ENCODE peak calls at places on chromosome 15, in seven cellular contexts. P is activated naive CD4-positive, alpha-beta T cell; S is NCI-H460; J is natural killer cell; L is COLO829; I is HFF-Myc; A is Karpas-422. F is an unnamed sample.

GRCh38 chr15:76162050-76162425 is 102.3 kb downstream of the TMEM266 start:
- DNase-seq in P (no peak), S (no peak), J (no peak), L (no peak), I (no peak), A (no peak), F (no peak)

GRCh38 chr15:94080416-94080815 is 150.9 kb upstream of the MCTP2 start:
- DNase-seq in J (no peak), I (peak), S (no peak), P (no peak), A (no peak), L (no peak), F (peak)

GRCh38 chr15:59522988-59523461 is 85.0 kb downstream of the FAM81A start:
- DNase-seq in S (no peak), J (no peak), L (no peak), A (no peak), P (peak), I (no peak), F (no peak)

GRCh38 chr15:76274821-76275220 is 36.4 kb downstream of the ETFA start:
- DNase-seq in P (no peak), A (no peak), S (no peak), J (no peak), L (no peak), I (no peak), F (no peak)

GRCh38 chr15:44536298-44536961 is 517 bp upstream of the EIF3J start:
- DNase-seq in L (peak), I (peak), A (no peak), S (peak), J (no peak), P (no peak), F (peak)

GRCh38 chr15:62497356-62497755 is 332.3 kb upstream of the C2CD4B start:
- DNase-seq in J (no peak), L (no peak), P (no peak), S (no peak), A (no peak), I (no peak), F (no peak)

GRCh38 chr15:94306700-94307650 is 75.6 kb downstream of the MCTP2 start:
- DNase-seq in S (no peak), P (no peak), I (no peak), L (peak), J (peak), A (peak), F (no peak)

GRCh38 chr15:71278989-71279756 is 163.9 kb downstream of the THSD4 start:
- DNase-seq in S (peak), J (no peak), P (no peak), I (peak), L (no peak), A (no peak), F (no peak)

GRCh38 chr15:31304074-31304648 is 22.5 kb upstream of the KLF13 start:
- DNase-seq in S (no peak), J (no peak), L (no peak), A (no peak), P (no peak), I (no peak), F (no peak)

GRCh38 chr15:97502038-97502437 is 458.5 kb upstream of the ARRDC4 start:
- DNase-seq in A (no peak), I (no peak), J (no peak), P (no peak), L (no peak), S (no peak), F (no peak)

GRCh38 chr15:33975023-33975565 is 6.8 kb downstream of the CHRM5 start:
- DNase-seq in I (no peak), S (no peak), J (no peak), A (no peak), L (no peak), P (no peak), F (no peak)

GRCh38 chr15:52093539-52094502 is 18.8 kb downstream of the BCL2L10 start:
- DNase-seq in S (peak), L (no peak), P (no peak), A (no peak), I (peak), J (no peak), F (no peak)

GRCh38 chr15:75107905-75108838 is 84.8 kb downstream of the PPCDC start:
- DNase-seq in S (peak), I (peak), A (no peak), J (peak), L (peak), P (peak), F (no peak)

F was measured in left ventricle myocardium inferior.